ENCODE peak calls at places on chromosomes 13 and 19, in eight cellular contexts. One of them, this sample, is unnamed.

GRCh38 chr19:51142119-51142518 is at the start of gene SIGLEC7:
- DNase-seq in A549: no peak
- DNase-seq in K562: no peak
- DNase-seq in SK-N-SH: no peak
- DNase-seq in HCT116: no peak
- DNase-seq in HL-60: peak
- DNase-seq in HepG2: no peak
- DNase-seq in GM23338: no peak
- DNase-seq in this sample: no peak

GRCh38 chr19:40962460-40962961 is 28.6 kb upstream of the CYP2B6 start:
- DNase-seq in K562: no peak
- DNase-seq in HepG2: peak
- DNase-seq in HCT116: no peak
- DNase-seq in HL-60: no peak
- DNase-seq in A549: peak
- DNase-seq in GM23338: no peak
- DNase-seq in SK-N-SH: no peak
- DNase-seq in this sample: peak

GRCh38 chr13:48400820-48401219 is 12.1 kb downstream of the LPAR6 start:
- DNase-seq in GM23338: no peak
- DNase-seq in A549: peak
- DNase-seq in SK-N-SH: no peak
- DNase-seq in HepG2: no peak
- DNase-seq in K562: no peak
- DNase-seq in HL-60: no peak
- DNase-seq in HCT116: no peak
- DNase-seq in this sample: no peak

GRCh38 chr13:45713106-45713690 is 11.1 kb downstream of the CBY2 start:
- DNase-seq in A549: no peak
- DNase-seq in SK-N-SH: no peak
- DNase-seq in K562: no peak
- DNase-seq in HepG2: no peak
- DNase-seq in HL-60: no peak
- DNase-seq in GM23338: no peak
- DNase-seq in HCT116: no peak
- DNase-seq in this sample: no peak

GRCh38 chr13:23235994-23236393 is 55.2 kb downstream of the SGCG start:
- DNase-seq in GM23338: no peak
- DNase-seq in HL-60: no peak
- DNase-seq in HCT116: no peak
- DNase-seq in K562: no peak
- DNase-seq in SK-N-SH: no peak
- DNase-seq in HepG2: no peak
- DNase-seq in A549: no peak
- DNase-seq in this sample: no peak

GRCh38 chr19:944171-944567 is 18.3 kb downstream of the ARID3A start:
- DNase-seq in SK-N-SH: peak
- DNase-seq in HCT116: no peak
- DNase-seq in A549: no peak
- DNase-seq in HepG2: no peak
- DNase-seq in K562: peak
- DNase-seq in GM23338: no peak
- DNase-seq in HL-60: no peak
- DNase-seq in this sample: no peak

GRCh38 chr19:29029271-29029670 is 183.7 kb downstream of the UQCRFS1 start:
- DNase-seq in K562: no peak
- DNase-seq in SK-N-SH: no peak
- DNase-seq in HL-60: no peak
- DNase-seq in HCT116: no peak
- DNase-seq in A549: no peak
- DNase-seq in HepG2: no peak
- DNase-seq in GM23338: no peak
- DNase-seq in this sample: no peak

GRCh38 chr19:48537541-48537940 is 14.4 kb upstream of the SULT2B1 start:
- DNase-seq in K562: no peak
- DNase-seq in A549: no peak
- DNase-seq in HepG2: no peak
- DNase-seq in GM23338: no peak
- DNase-seq in HL-60: no peak
- DNase-seq in HCT116: no peak
- DNase-seq in SK-N-SH: no peak
- DNase-seq in this sample: no peak

GRCh38 chr13:27005556-27005955 is 166.1 kb downstream of the USP12 start:
- DNase-seq in K562: no peak
- DNase-seq in A549: no peak
- DNase-seq in GM23338: peak
- DNase-seq in HL-60: no peak
- DNase-seq in HCT116: no peak
- DNase-seq in SK-N-SH: no peak
- DNase-seq in HepG2: no peak
- DNase-seq in this sample: no peak

DNA sequence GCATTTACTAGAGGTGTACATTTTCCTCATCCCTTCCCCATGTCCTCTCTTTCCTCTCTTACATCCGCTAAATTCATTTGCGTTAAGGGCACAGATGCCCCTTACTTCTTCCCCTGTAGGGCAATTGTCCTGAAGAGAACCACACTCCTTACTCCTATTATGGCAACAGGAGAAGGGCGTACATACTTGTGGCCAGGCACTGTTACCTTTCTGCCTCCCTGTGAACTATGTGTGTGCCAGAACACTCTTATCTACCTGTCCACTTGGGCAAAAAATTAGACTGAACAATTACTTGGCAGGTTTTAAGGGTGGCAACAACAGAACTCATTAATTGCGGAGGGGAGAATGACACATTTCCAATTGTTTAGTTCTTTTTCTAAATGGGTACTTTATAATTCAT is 152.5 kb downstream of the RGCC start:
- DNase-seq in SK-N-SH: no peak
- DNase-seq in A549: no peak
- DNase-seq in GM23338: no peak
- DNase-seq in K562: no peak
- DNase-seq in HCT116: no peak
- DNase-seq in HepG2: no peak
- DNase-seq in HL-60: no peak
- DNase-seq in this sample: no peak
- H3K27ac ChIP-seq in SK-N-SH: peak
- H3K27ac ChIP-seq in A549: peak
- H3K27ac ChIP-seq in GM23338: no peak
- H3K27ac ChIP-seq in K562: no peak
- H3K27ac ChIP-seq in HCT116: no peak
- H3K27ac ChIP-seq in HepG2: no peak
- H3K27ac ChIP-seq in HL-60: no peak
- H3K27ac ChIP-seq in this sample: no peak

GRCh38 chr19:42089772-42090171 is 13.8 kb downstream of the ZNF574 start:
- DNase-seq in SK-N-SH: no peak
- DNase-seq in HepG2: no peak
- DNase-seq in A549: no peak
- DNase-seq in HL-60: no peak
- DNase-seq in GM23338: no peak
- DNase-seq in HCT116: no peak
- DNase-seq in K562: no peak
- DNase-seq in this sample: no peak

GRCh38 chr19:42091300-42092266 is 15.6 kb downstream of the ZNF574 start:
- DNase-seq in HL-60: no peak
- DNase-seq in HCT116: no peak
- DNase-seq in HepG2: no peak
- DNase-seq in A549: peak
- DNase-seq in SK-N-SH: peak
- DNase-seq in K562: no peak
- DNase-seq in GM23338: no peak
- DNase-seq in this sample: no peak

GRCh38 chr19:42090687-42091086 is 14.7 kb downstream of the ZNF574 start:
- DNase-seq in GM23338: no peak
- DNase-seq in A549: no peak
- DNase-seq in HCT116: no peak
- DNase-seq in HL-60: no peak
- DNase-seq in SK-N-SH: no peak
- DNase-seq in HepG2: no peak
- DNase-seq in K562: no peak
- DNase-seq in this sample: no peak

GRCh38 chr19:42093505-42093904 is 17.5 kb downstream of the ZNF574 start:
- DNase-seq in K562: no peak
- DNase-seq in A549: no peak
- DNase-seq in SK-N-SH: no peak
- DNase-seq in HepG2: no peak
- DNase-seq in GM23338: no peak
- DNase-seq in HCT116: no peak
- DNase-seq in HL-60: no peak
- DNase-seq in this sample: no peak

DNA sequence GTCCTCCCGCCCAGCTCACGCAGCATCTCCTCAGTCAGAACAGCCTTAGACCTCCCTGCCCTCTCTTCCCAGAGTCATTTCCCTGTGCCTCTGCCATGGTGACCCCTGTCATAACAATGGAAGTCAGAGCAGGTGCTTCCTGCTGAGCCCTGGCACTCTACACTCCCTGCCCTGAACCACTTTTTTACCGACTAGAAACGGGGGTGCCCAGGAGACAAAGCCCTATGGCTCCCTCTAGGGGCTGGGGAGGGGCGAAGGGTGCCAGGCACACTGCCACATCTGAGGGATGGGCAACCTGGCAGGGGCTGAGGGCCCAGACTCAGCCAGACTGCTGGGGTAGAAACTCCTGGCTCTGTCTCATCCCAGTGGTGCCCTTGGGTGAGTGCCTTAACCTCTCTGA is 16.4 kb downstream of the ZNF574 start:
- DNase-seq in HCT116: no peak
- DNase-seq in K562: peak
- DNase-seq in HepG2: no peak
- DNase-seq in A549: peak
- DNase-seq in HL-60: peak
- DNase-seq in GM23338: peak
- DNase-seq in SK-N-SH: peak
- DNase-seq in this sample: no peak
- TF ChIP-seq REST in HCT116: no peak
- TF ChIP-seq REST in K562: no peak
- TF ChIP-seq REST in HepG2: no peak
- TF ChIP-seq REST in A549: no peak
- TF ChIP-seq REST in HL-60: no peak
- TF ChIP-seq REST in GM23338: no peak
- TF ChIP-seq REST in SK-N-SH: no peak
- TF ChIP-seq REST in this sample: no peak

DNA sequence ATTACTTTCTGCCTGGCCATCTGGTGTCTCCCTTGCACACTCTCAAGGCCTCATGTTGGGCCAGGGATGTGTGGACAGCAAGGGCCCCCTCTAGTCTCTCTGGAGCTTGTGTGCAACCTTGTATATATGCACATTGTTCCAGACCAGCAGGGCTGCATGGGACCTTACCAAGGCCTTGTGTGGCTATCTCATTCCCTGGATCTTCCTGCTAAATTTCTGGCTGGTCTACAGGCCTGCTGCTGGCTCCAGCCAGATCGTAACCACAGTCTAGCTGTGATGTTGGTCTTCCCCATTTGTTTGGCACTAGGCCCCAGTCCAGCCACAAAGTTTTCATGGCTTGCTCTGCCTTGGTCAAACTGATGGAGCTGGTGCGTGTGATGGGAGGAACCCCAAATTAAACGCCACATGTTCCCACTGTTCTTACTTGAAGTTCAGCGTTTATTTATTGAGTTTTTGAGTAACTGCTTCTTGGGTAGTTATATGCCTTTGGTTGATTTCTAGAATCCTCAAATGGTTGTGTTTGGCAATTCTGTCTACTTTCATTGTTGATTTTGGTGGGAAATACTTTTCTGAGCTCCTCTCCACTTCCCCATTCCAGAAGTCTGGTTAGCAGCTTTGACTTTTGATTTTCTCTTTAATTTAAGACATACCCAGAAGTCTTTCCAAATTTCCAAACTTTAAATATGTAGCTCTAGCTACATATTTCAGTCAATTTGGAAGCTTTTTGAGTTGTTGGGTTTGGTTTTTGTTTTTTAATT is 56.4 kb downstream of the SIPA1L3 start:
- DNase-seq in HepG2: peak
- DNase-seq in K562: no peak
- DNase-seq in HCT116: no peak
- DNase-seq in HL-60: no peak
- DNase-seq in SK-N-SH: no peak
- DNase-seq in A549: no peak
- DNase-seq in GM23338: no peak
- DNase-seq in this sample: no peak
- H3K27ac ChIP-seq in HepG2: peak
- H3K27ac ChIP-seq in K562: no peak
- H3K27ac ChIP-seq in HCT116: no peak
- H3K27ac ChIP-seq in HL-60: no peak
- H3K27ac ChIP-seq in SK-N-SH: no peak
- H3K27ac ChIP-seq in A549: no peak
- H3K27ac ChIP-seq in GM23338: no peak
- H3K27ac ChIP-seq in this sample: no peak

GRCh38 chr19:8655340-8655709 is 24.9 kb downstream of the NFILZ start:
- DNase-seq in HCT116: no peak
- DNase-seq in HL-60: no peak
- DNase-seq in SK-N-SH: peak
- DNase-seq in K562: peak
- DNase-seq in GM23338: no peak
- DNase-seq in HepG2: no peak
- DNase-seq in A549: no peak
- DNase-seq in this sample: no peak
- TF ChIP-seq REST in HCT116: no peak
- TF ChIP-seq REST in HL-60: no peak
- TF ChIP-seq REST in SK-N-SH: no peak
- TF ChIP-seq REST in K562: no peak
- TF ChIP-seq REST in GM23338: no peak
- TF ChIP-seq REST in HepG2: no peak
- TF ChIP-seq REST in A549: no peak
- TF ChIP-seq REST in this sample: no peak

DNA sequence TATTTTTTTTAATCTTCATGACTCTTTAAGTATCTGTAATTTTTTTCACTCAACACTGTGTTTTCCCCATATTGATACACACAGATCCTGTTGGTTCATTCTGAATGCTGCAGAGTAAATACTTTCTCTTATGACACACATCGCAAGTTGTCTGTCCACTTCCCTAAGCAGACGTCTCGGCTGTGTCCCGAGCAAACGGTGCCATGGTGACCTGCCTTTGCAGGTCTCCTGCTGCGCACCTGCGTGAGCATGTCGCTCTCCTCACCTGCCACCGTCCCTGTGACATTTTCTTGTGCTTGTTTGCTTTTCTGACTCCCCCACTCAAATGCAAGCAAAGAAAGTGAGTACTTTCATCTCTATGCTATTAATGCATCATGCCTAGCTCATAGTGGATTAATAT is 57.8 kb downstream of the CCDC70 start:
- DNase-seq in HepG2: no peak
- DNase-seq in K562: no peak
- DNase-seq in HCT116: no peak
- DNase-seq in GM23338: no peak
- DNase-seq in HL-60: no peak
- DNase-seq in SK-N-SH: no peak
- DNase-seq in A549: no peak
- DNase-seq in this sample: no peak
- H3K27ac ChIP-seq in HepG2: no peak
- H3K27ac ChIP-seq in K562: no peak
- H3K27ac ChIP-seq in HCT116: no peak
- H3K27ac ChIP-seq in GM23338: no peak
- H3K27ac ChIP-seq in HL-60: no peak
- H3K27ac ChIP-seq in SK-N-SH: no peak
- H3K27ac ChIP-seq in A549: no peak
- H3K27ac ChIP-seq in this sample: no peak

This sample was measured in Panc1.